ENCODE peak calls at places on chromosomes 1 and 21, in ten cellular contexts. T is upper lobe of right lung; O is uterus; J is fibroblast of lung; D is lower lobe of right lung; F is GM23338; X is spleen; L is Panc1; W is neural progenitor cell; A is naive thymus-derived CD4-positive, alpha-beta T cell. I is an unnamed sample. For H3K4me1, the result is how much of the 10 kb centered on the place peaks cover.

GRCh38 chr1:151047925-151048644 is 534 bp downstream of the C1orf56 start:
- DNase-seq in T (peak), O (peak), J (peak), D (peak), F (peak), X (peak), L (no peak), W (peak), A (peak), I (peak)

GRCh38 chr1:222090103-222090502 is 348.2 kb upstream of the DUSP10 start:
- DNase-seq in T (no peak), O (no peak), J (no peak), D (no peak), F (no peak), X (no peak), L (no peak), W (no peak), A (no peak), I (no peak)

GRCh38 chr1:34988147-34988546 is 3.0 kb upstream of the TMEM35B start:
- DNase-seq in T (no peak), O (no peak), J (no peak), D (no peak), F (no peak), X (no peak), L (no peak), W (no peak), A (no peak), I (no peak)

GRCh38 chr1:231219422-231220401 is 21.3 kb upstream of the GNPAT start:
- DNase-seq in T (no peak), O (no peak), J (no peak), D (no peak), F (no peak), X (peak), L (no peak), W (no peak), A (no peak), I (no peak)

GRCh38 chr1:36571106-36571505 is 88.4 kb upstream of the CSF3R start:
- DNase-seq in T (peak), O (no peak), J (no peak), D (peak), F (no peak), X (peak), L (no peak), W (no peak), A (no peak), I (no peak)

GRCh38 chr1:21217812-21218596 is 41.3 kb upstream of the EIF4G3 start:
- DNase-seq in T (no peak), O (no peak), J (peak), D (peak), F (peak), X (peak), L (no peak), W (peak), A (peak), I (peak)

GRCh38 chr1:28648493-28649238 is at the start of gene RNU11:
- DNase-seq in T (peak), O (peak), J (peak), D (peak), F (peak), X (peak), L (peak), W (peak), A (no peak), I (peak)

GRCh38 chr1:111214086-111214801 is 13.3 kb upstream of the CHI3L2 start:
- DNase-seq in T (no peak), O (no peak), J (no peak), D (no peak), F (no peak), X (no peak), L (no peak), W (no peak), A (no peak), I (no peak)

GRCh38 chr1:114150016-114150415 is 3.7 kb downstream of the SYT6 start:
- DNase-seq in T (no peak), O (no peak), J (no peak), D (no peak), F (no peak), X (no peak), L (no peak), W (no peak), A (no peak), I (no peak)

GRCh38 chr1:154859786-154860153 is 10.3 kb downstream of the KCNN3 start:
- DNase-seq in T (no peak), O (no peak), J (no peak), D (peak), F (no peak), X (no peak), L (no peak), W (no peak), A (no peak), I (no peak)

GRCh38 chr1:38053416-38054091 is 7.0 kb upstream of the POU3F1 start:
- DNase-seq in T (no peak), O (no peak), J (no peak), D (no peak), F (peak), X (no peak), L (no peak), W (no peak), A (no peak), I (no peak)

GRCh38 chr21:42157606-42158310 is 61.2 kb upstream of the ABCG1 start:
- DNase-seq in T (no peak), O (no peak), J (no peak), D (no peak), F (no peak), X (no peak), L (no peak), W (no peak), A (no peak), I (no peak)

GRCh38 chr1:63322248-63322943 is at the start of gene FOXD3:
- DNase-seq in T (peak), O (peak), J (peak), D (peak), F (peak), X (peak), L (no peak), W (peak), A (peak), I (peak)

GRCh38 chr1:145983959-145984830 is 12.2 kb downstream of the TXNIP start:
- DNase-seq in T (no peak), O (peak), J (no peak), D (no peak), F (no peak), X (no peak), L (no peak), W (no peak), A (no peak), I (no peak)
- H3K4me1 ChIP-seq in T (half or more), O (under half), J (under half), D (half or more), F (under half), X (half or more), L (under half), W (under half), A (half or more), I (under half)

GRCh38 chr1:48309564-48310082 is 87.1 kb downstream of the SLC5A9 start:
- DNase-seq in T (no peak), O (no peak), J (no peak), D (no peak), F (no peak), X (no peak), L (no peak), W (no peak), A (no peak), I (no peak)
- H3K4me3 ChIP-seq in T (no peak), O (no peak), J (no peak), D (no peak), F (no peak), X (no peak), L (no peak), W (no peak), A (no peak), I (no peak)

GRCh38 chr1:58968360-58968952 is 184.6 kb upstream of the JUN start:
- DNase-seq in T (no peak), O (peak), J (peak), D (peak), F (no peak), X (peak), L (no peak), W (no peak), A (peak), I (peak)
- H3K4me1 ChIP-seq in T (under half), O (under half), J (under half), D (under half), F (under half), X (under half), L (under half), W (under half), A (under half), I (under half)

GRCh38 chr1:75614455-75615379 is 3.8 kb upstream of the SLC44A5 start:
- DNase-seq in T (peak), O (no peak), J (peak), D (peak), F (peak), X (peak), L (no peak), W (peak), A (no peak), I (peak)

GRCh38 chr1:75618382-75618781 is 7.5 kb upstream of the SLC44A5 start:
- DNase-seq in T (no peak), O (no peak), J (no peak), D (no peak), F (no peak), X (no peak), L (no peak), W (no peak), A (no peak), I (no peak)

GRCh38 chr1:75615664-75616435 is 4.9 kb upstream of the SLC44A5 start:
- DNase-seq in T (peak), O (peak), J (peak), D (peak), F (peak), X (peak), L (no peak), W (peak), A (no peak), I (peak)

GRCh38 chr1:75611014-75611413 is at the start of gene SLC44A5:
- DNase-seq in T (no peak), O (no peak), J (no peak), D (no peak), F (no peak), X (no peak), L (no peak), W (no peak), A (no peak), I (no peak)

GRCh38 chr1:75616436-75617433 is 5.8 kb upstream of the SLC44A5 start:
- DNase-seq in T (peak), O (no peak), J (peak), D (no peak), F (peak), X (peak), L (no peak), W (peak), A (no peak), I (no peak)
- H3K4me3 ChIP-seq in T (peak), O (peak), J (no peak), D (peak), F (peak), X (peak), L (peak), W (peak), A (no peak), I (no peak)

DNA sequence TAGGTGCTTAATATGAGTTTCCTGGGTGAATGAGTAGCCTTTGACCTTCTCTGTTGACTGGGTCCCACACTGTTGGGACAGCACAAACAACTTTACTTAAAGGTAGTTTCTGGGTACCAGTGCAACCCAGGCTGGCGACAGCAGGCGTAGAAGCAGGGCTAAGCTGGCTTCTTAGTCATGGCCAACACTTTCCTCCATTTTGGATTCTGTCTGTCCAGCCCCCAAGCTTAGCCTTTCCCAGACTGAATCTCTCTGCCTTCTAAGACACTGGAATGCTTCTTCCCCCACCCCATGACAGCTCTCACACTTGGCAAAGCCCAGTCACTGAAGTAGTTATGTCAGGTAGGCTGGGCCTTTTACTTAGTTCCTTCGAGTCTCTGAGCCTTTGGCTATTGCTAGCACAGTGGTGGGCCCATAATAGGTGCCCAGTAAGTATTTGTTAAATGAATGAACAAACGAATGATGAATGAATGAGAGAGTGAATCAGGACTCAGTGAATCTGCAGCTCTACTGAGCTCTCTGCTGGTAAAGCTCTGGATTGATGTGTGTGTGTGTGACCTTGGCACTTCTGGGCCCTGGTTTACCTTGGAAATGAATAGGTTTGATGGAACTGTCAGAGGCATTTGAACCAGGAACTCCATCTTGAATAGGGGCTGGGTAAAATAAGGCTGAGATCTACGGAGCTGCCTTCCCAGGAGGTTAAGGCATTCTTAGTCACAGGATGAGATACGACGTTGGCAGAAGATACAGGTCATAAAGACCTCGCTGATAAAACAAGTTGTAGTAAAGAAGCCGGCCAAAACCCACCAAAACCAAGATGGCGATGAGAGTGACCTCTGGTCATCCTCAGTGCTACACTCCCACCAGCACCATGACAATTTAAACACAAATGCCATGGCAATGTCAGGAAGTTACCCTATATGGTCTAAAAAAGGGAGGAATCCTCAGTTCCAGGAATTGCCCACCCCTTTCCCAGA is 37.4 kb upstream of the ID3 start:
- DNase-seq in T (no peak), O (no peak), J (no peak), D (no peak), F (no peak), X (no peak), L (no peak), W (no peak), A (no peak), I (no peak)
- H3K4me1 ChIP-seq in T (under half), O (under half), J (under half), D (under half), F (half or more), X (half or more), L (under half), W (half or more), A (half or more), I (under half)

GRCh38 chr1:219171192-219171935 is 2.3 kb upstream of the LYPLAL1 start:
- DNase-seq in T (no peak), O (no peak), J (peak), D (no peak), F (no peak), X (no peak), L (no peak), W (no peak), A (no peak), I (no peak)

GRCh38 chr1:219173758-219174671 is at the start of gene LYPLAL1:
- DNase-seq in T (peak), O (peak), J (peak), D (peak), F (peak), X (peak), L (peak), W (peak), A (peak), I (peak)

GRCh38 chr1:219174672-219175564 is 1.2 kb downstream of the LYPLAL1 start:
- DNase-seq in T (no peak), O (peak), J (peak), D (no peak), F (peak), X (no peak), L (no peak), W (peak), A (peak), I (peak)

GRCh38 chr1:219172821-219173220 is 857 bp upstream of the LYPLAL1 start:
- DNase-seq in T (no peak), O (no peak), J (no peak), D (no peak), F (no peak), X (no peak), L (no peak), W (no peak), A (no peak), I (no peak)

DNA sequence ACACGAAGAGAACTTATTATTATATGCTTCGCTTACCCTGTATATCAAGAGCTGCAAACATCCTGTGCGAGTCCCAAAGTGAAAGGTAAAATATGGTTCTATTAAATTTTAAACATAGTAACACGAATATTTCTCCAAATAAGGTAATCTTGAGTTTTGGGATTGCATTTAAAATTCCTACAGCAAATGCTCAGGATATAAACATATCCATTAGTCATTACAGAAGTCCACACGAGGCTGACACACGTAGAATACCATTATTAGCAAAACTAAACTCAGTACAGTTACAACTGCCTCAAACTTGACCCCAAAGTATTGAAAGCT is 282 bp upstream of the LYPLAL1 start:
- DNase-seq in T (no peak), O (no peak), J (no peak), D (no peak), F (no peak), X (no peak), L (no peak), W (no peak), A (no peak), I (no peak)
- H3K4me3 ChIP-seq in T (peak), O (peak), J (no peak), D (peak), F (peak), X (peak), L (peak), W (peak), A (peak), I (peak)

GRCh38 chr1:198638441-198638840 is 399 bp upstream of the PTPRC start:
- DNase-seq in T (no peak), O (no peak), J (no peak), D (no peak), F (no peak), X (no peak), L (no peak), W (no peak), A (no peak), I (no peak)
- H3K4me1 ChIP-seq in T (under half), O (under half), J (under half), D (under half), F (under half), X (under half), L (under half), W (under half), A (under half), I (under half)

DNA sequence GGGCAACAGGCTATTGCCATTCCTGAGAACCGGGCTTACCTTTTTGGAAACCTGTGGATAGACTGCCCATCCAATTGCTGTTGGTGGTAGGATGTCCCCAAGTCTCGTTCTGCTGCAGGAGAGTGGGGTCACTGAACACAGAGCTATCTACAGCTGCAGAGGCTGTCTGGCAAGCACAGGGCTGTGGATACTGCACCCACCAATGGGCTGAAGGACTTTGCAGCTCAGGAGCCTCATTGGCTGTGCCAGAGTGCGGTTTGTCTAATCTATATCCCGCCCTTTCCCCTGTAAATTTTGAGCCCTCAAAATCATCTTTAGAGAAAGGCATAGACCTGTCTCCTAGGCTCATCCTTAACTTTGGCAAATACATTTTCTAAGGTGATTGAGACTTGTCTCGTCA is 15.3 kb downstream of the RNF187 start:
- DNase-seq in T (no peak), O (no peak), J (no peak), D (no peak), F (no peak), X (no peak), L (no peak), W (no peak), A (no peak), I (no peak)
- H3K4me3 ChIP-seq in T (no peak), O (no peak), J (no peak), D (no peak), F (no peak), X (no peak), L (no peak), W (no peak), A (no peak), I (no peak)

GRCh38 chr1:89930579-89930978 is 64.3 kb upstream of the ZNF326 start:
- DNase-seq in T (no peak), O (no peak), J (no peak), D (no peak), F (no peak), X (no peak), L (no peak), W (no peak), A (no peak), I (no peak)

GRCh38 chr1:89927037-89927436 is 67.9 kb upstream of the ZNF326 start:
- DNase-seq in T (no peak), O (no peak), J (no peak), D (no peak), F (no peak), X (no peak), L (no peak), W (no peak), A (no peak), I (no peak)

GRCh38 chr1:89929467-89930063 is 65.3 kb upstream of the ZNF326 start:
- DNase-seq in T (no peak), O (no peak), J (no peak), D (no peak), F (peak), X (no peak), L (no peak), W (no peak), A (no peak), I (no peak)

GRCh38 chr1:89927478-89927877 is 67.4 kb upstream of the ZNF326 start:
- DNase-seq in T (no peak), O (no peak), J (no peak), D (no peak), F (no peak), X (no peak), L (no peak), W (no peak), A (no peak), I (no peak)

DNA sequence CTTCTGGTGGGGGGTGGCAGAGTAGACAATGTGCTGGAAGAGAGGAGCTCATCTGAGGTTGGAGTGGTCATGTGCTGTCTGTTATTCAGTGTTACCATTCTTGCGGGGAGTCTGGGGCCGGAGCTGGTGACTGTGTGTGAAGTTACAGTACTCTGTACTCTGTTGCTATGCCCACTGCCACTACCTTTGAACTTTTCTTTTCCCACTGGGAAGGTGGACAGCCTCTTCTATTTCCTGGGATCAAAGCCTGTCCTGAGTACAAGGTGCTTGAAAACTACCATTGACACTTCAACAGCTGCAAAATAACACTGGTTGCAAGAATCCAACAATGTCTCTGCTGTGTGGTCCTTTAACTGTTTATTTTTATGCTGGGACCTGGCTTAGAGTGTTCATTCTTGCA is 66.4 kb upstream of the ZNF326 start:
- DNase-seq in T (no peak), O (no peak), J (no peak), D (no peak), F (no peak), X (no peak), L (no peak), W (no peak), A (no peak), I (no peak)
- H3K4me1 ChIP-seq in T (under half), O (under half), J (under half), D (under half), F (under half), X (under half), L (under half), W (under half), A (under half), I (under half)

I was measured in aorta.